ENCODE peak calls at places on chromosomes 4 and X, in eight cellular contexts. Q is GM23248, C is PC-3, J is neural progenitor cell, V is OCI-LY7, D is MM.1S, A is hepatocyte, E is HCT116. M is an unnamed sample.

GRCh38 chr4:128707864-128708263 is 101.6 kb upstream of the JADE1 start:
- DNase-seq in J (no peak), Q (peak; percentile 82), V (no peak), A (no peak), C (peak; percentile 42), D (no peak), E (no peak), M (no peak)

GRCh38 chr4:114599231-114600065 is 841 bp downstream of the UGT8 start:
- DNase-seq in A (peak; percentile 49), C (no peak), J (peak; percentile 54), E (peak; percentile 15), Q (peak; percentile 8), V (peak; percentile 51), D (no peak), M (peak; percentile 78)

GRCh38 chrX:96704661-96705060 is 20.0 kb downstream of the DIAPH2 start:
- DNase-seq in C (peak; percentile 2), J (no peak), Q (peak; percentile 52), V (no peak), D (no peak), A (no peak), E (no peak), M (no peak)

GRCh38 chr4:83219344-83219990 is 65.1 kb downstream of the COQ2 start:
- DNase-seq in E (no peak), Q (peak; percentile 31), A (no peak), D (peak; percentile 94), V (peak; percentile 94), J (no peak), C (no peak), M (no peak)

GRCh38 chr4:64776820-64777219 is 367.6 kb upstream of the TECRL start:
- DNase-seq in J (no peak), V (no peak), E (no peak), Q (no peak), C (no peak), D (no peak), A (no peak), M (no peak)

GRCh38 chrX:107168259-107168658 is 38.0 kb downstream of the NUP62CL start:
- DNase-seq in Q (no peak), J (no peak), E (no peak), D (no peak), A (no peak), V (no peak), C (no peak), M (no peak)

GRCh38 chrX:34546366-34546765 is 110.7 kb downstream of the TMEM47 start:
- DNase-seq in D (no peak), A (no peak), V (no peak), J (no peak), C (no peak), Q (peak; percentile 2), E (no peak), M (no peak)

GRCh38 chr4:621296-622070 is 3.9 kb upstream of the PDE6B start:
- DNase-seq in A (no peak), E (no peak), V (no peak), Q (no peak), C (no peak), D (no peak), J (no peak), M (no peak)

GRCh38 chr4:140884431-140885058 is 128.4 kb upstream of the TBC1D9 start:
- DNase-seq in C (peak; percentile 79), D (peak; percentile 78), J (peak; percentile 89), E (peak; percentile 71), V (peak; percentile 86), Q (peak; percentile 86), A (peak; percentile 79), M (peak; percentile 94)

GRCh38 chrX:154437398-154437752 is 421 bp downstream of the GDI1 start:
- DNase-seq in V (no peak), D (no peak), E (no peak), A (no peak), J (no peak), C (no peak), Q (no peak), M (no peak)
- TF ChIP-seq EZH2phosphoT487 in V (no peak), D (no peak), E (no peak), A (no peak), J (no peak), C (no peak), Q (no peak), M (no peak)

DNA sequence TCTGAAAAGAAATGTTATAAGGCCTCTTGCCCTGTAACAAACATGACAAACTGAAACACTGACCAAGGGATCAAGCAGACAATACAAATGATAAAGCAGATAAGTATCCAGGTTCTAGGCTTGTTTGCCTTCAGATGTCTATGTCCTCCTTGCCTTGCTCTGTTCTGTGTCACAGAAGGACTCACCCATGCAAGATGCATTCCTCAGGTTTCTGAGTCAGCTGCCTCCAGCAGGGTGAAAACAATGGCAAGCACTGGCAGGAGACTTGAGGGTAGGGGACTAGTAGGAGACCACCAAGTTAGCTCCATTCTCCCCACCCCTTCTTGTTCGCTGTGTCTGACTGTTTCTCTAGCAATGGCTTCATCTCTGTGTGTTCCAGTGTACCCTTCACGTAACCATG is 76.6 kb upstream of the CXXC4 start:
- DNase-seq in V (no peak), J (peak; percentile 35), D (no peak), E (no peak), Q (no peak), A (no peak), C (peak; percentile 22), M (no peak)
- H3K4me2 ChIP-seq in V (no peak overlapping the region), J (no peak overlapping the region), D (no peak overlapping the region), E (no peak overlapping the region), Q (no peak overlapping the region), A (no peak overlapping the region), C (no peak overlapping the region), M (no peak overlapping the region)

DNA sequence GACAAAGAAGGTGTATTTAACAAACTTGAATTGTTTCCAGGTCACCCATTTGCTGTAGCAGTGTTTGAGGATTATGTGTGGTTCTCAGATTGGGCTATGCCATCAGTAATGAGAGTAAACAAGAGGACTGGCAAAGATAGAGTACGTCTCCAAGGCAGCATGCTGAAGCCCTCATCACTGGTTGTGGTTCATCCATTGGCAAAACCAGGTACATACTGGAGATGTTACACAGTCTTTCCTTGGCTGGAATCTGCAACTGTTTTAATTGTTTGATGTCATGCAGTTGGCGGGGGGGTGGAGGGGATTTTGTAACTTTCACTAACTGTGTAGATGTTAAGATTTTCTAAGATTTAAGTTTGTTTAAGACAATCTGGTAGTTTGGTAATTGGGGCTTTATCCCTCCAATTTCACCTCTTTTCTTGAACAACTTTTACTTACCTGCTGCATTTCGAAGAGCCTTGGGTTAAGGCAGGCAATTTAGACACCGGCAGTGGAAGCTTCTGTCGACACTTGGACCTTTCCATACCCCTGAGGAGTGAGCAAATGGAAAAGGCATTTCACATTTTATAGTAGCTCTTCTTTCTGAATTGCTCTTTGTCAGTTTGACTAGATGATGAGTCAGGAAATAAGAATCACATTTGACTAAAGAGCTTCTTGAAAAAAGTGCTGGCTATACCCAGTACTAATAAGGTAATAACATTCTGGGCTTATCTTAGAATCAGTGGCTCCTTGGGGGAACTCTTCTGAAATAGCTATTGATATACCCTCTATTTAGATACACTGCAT is 67.4 kb downstream of the EGF start:
- DNase-seq in E (no peak), J (no peak), C (peak; percentile 76), Q (peak; percentile 85), A (peak; percentile 33), D (no peak), V (no peak), M (no peak)
- TF ChIP-seq EZH2phosphoT487 in E (no peak), J (no peak), C (no peak), Q (no peak), A (no peak), D (no peak), V (no peak), M (no peak)

DNA sequence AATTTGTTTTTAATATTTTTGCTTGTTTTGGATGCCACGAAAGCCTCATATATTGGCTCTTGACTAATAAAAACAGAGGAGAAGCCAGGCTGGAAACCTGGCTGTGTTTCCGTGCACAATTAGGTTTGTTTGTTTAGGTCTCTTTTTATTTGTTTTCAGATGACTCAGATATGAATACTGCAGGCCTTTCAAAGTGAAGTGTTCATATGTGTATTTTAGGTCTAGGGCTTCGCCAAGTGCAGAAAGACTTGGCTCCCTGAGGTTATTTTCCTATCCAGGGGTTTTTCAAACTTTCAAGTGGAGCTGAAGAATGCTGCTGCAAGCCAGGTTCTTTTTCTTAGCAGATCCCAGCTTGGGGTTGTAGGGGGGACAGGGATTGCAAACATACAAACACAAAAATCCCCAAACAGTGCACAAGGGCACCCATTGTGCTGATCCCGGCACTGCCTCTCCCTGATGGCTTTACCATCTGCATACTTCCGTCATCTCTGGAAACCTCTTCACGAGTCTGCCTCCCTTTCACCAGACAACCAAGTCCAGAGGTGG is 108.4 kb downstream of the SMIM20 start:
- DNase-seq in Q (peak; percentile 72), A (peak; percentile 45), C (peak; percentile 87), E (no peak), D (no peak), J (no peak), V (no peak), M (no peak)
- H3K4me2 ChIP-seq in Q (peak overlapping the region; percentile 78), A (peak overlapping the region; percentile 50), C (peak overlapping the region; percentile 78), E (peak overlapping the region; percentile 9), D (no peak overlapping the region), J (no peak overlapping the region), V (no peak overlapping the region), M (no peak overlapping the region)

GRCh38 chr4:54658321-54659093 is 750 bp downstream of the KIT start:
- DNase-seq in C (peak; percentile 36), J (peak; percentile 77), D (peak; percentile 65), Q (peak; percentile 67), A (peak; percentile 70), E (peak; percentile 13), V (no peak), M (peak; percentile 65)
- TF ChIP-seq EZH2phosphoT487 in C (peak; percentile 17), J (peak; percentile 31), D (no peak), Q (no peak), A (no peak), E (no peak), V (no peak), M (no peak)

M was measured in GM23338.